ENCODE peak calls at places on chromosomes 12 and 14, in five cellular contexts. R is CD4-positive, CD25-positive, alpha-beta regulatory T cell; V is uterus; S is spleen; A is adipocyte. Z is an unnamed sample. For H3K4me1 and H3K36me3, the result is how much of the 10 kb centered on the place peaks cover.

GRCh38 chr12:38850463-38850862 is 54.9 kb downstream of the CPNE8 start:
- DNase-seq in R (no peak), V (no peak), S (no peak), A (no peak), Z (no peak)

GRCh38 chr14:61524936-61525292 is 170.4 kb upstream of the HIF1A start:
- DNase-seq in R (no peak), V (no peak), S (no peak), A (no peak), Z (no peak)

GRCh38 chr12:108611884-108612415 is 14.1 kb upstream of the TMEM119 start:
- DNase-seq in R (peak), V (no peak), S (no peak), A (peak), Z (peak)

GRCh38 chr14:106185837-106186233 is 659.5 kb downstream of the TMEM121 start:
- DNase-seq in R (peak), V (no peak), S (peak), A (no peak), Z (peak)

GRCh38 chr12:68177562-68177961 is 18.0 kb upstream of the IFNG start:
- DNase-seq in R (no peak), V (no peak), S (no peak), A (no peak), Z (no peak)

GRCh38 chr12:21751517-21751916 is 23.0 kb downstream of the KCNJ8 start:
- DNase-seq in R (no peak), V (no peak), S (no peak), A (peak), Z (no peak)

GRCh38 chr12:666766-667308 is 3.6 kb upstream of the NINJ2 start:
- DNase-seq in R (peak), V (no peak), S (no peak), A (peak), Z (no peak)

GRCh38 chr12:15796493-15797141 is 7.4 kb upstream of the EPS8 start:
- DNase-seq in R (no peak), V (no peak), S (no peak), A (no peak), Z (no peak)

GRCh38 chr12:54229624-54230212 is 40.9 kb upstream of the SMUG1 start:
- DNase-seq in R (no peak), V (peak), S (no peak), A (peak), Z (no peak)

GRCh38 chr12:9255837-9256236 is 47.6 kb upstream of the PZP start:
- DNase-seq in R (no peak), V (no peak), S (no peak), A (no peak), Z (no peak)

GRCh38 chr12:122399592-122400373 is 22.7 kb downstream of the CLIP1 start:
- DNase-seq in R (peak), V (peak), S (peak), A (peak), Z (peak)

GRCh38 chr12:53722450-53723041 is 4.7 kb downstream of the CALCOCO1 start:
- DNase-seq in R (no peak), V (no peak), S (no peak), A (peak), Z (no peak)

GRCh38 chr14:77926942-77927341 is 127.0 kb downstream of the ADCK1 start:
- DNase-seq in R (no peak), V (no peak), S (no peak), A (no peak), Z (no peak)

GRCh38 chr12:111975161-111975931 is 37.6 kb downstream of the TMEM116 start:
- DNase-seq in R (no peak), V (no peak), S (no peak), A (no peak), Z (no peak)

GRCh38 chr12:1174659-1175058 is 183.6 kb downstream of the ERC1 start:
- DNase-seq in R (no peak), V (no peak), S (no peak), A (no peak), Z (no peak)

GRCh38 chr14:100767003-100767787 is 40.5 kb downstream of the DLK1 start:
- DNase-seq in R (no peak), V (no peak), S (no peak), A (no peak), Z (no peak)

GRCh38 chr14:95849761-95850160 is 26.9 kb upstream of the TUNAR start:
- DNase-seq in R (no peak), V (no peak), S (no peak), A (no peak), Z (no peak)

GRCh38 chr14:54747616-54748015 is 155.0 kb downstream of the GCH1 start:
- DNase-seq in R (no peak), V (no peak), S (no peak), A (no peak), Z (no peak)
- H3K4me3 ChIP-seq in R (no peak), V (no peak), S (no peak), A (no peak), Z (no peak)

GRCh38 chr12:124307556-124307825 is 12.6 kb downstream of the RFLNA start:
- DNase-seq in R (no peak), V (no peak), S (no peak), A (no peak), Z (no peak)
- H3K4me1 ChIP-seq in R (under half), V (under half), S (under half), A (under half), Z (under half)

GRCh38 chr12:131094831-131095805 is 141.4 kb downstream of the ADGRD1 start:
- DNase-seq in R (no peak), V (peak), S (peak), A (no peak), Z (no peak)
- H3K36me3 ChIP-seq in R (under half), V (under half), S (under half), A (under half), Z (under half)

DNA sequence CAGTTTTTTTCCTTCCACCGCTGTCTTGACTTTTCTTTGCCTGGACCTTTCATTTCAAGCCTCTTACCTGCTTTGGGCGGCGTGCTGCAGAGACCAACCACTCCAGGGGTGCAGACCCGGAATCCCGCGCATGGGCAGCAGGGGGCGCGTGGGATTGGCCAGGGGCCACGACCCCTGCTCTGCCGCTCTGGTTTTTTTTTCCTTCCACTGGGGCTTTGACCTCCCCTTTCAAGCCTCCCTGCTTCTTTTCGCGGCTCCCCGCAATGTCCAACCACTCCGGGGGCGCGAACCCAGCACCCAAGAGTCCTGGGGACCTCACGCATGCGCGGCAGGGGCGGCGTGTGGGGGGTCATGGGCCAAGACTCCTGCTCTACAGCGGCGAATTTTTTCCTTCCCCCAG is 325.1 kb downstream of the ALG10 start:
- DNase-seq in R (no peak), V (no peak), S (no peak), A (no peak), Z (no peak)
- H3K4me3 ChIP-seq in R (no peak), V (no peak), S (no peak), A (no peak), Z (no peak)

GRCh38 chr14:35403085-35403396 is 1.5 kb downstream of the NFKBIA start:
- DNase-seq in R (peak), V (peak), S (peak), A (no peak), Z (no peak)
- H3K4me1 ChIP-seq in R (half or more), V (under half), S (half or more), A (half or more), Z (half or more)

DNA sequence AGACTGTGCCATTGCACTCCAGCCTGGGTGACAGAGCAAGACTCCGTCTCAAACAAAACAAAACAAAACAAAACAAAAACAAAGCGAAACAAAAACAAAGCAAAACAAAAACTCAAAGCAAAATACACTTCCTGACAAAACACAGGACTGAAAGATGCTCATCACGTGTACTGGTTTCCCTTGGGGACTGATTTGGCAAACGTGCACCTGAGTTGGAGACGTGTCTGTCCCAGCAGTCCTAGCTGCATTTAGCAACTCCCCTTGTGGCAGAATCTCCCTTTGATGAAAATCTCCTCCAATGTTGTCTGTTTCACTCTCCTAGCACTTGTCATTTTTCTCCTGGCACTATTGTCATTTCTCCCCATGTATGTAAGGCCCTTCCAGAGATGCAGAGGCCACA is 6.8 kb upstream of the SLC24A4 start:
- DNase-seq in R (no peak), V (no peak), S (no peak), A (no peak), Z (no peak)
- H3K36me3 ChIP-seq in R (under half), V (under half), S (under half), A (under half), Z (under half)

GRCh38 chr12:6945613-6946012 is 1.8 kb downstream of the C12orf57 start:
- DNase-seq in R (no peak), V (no peak), S (peak), A (no peak), Z (no peak)

GRCh38 chr12:6947615-6948014 is 3.5 kb upstream of the PTPN6 start:
- DNase-seq in R (no peak), V (no peak), S (peak), A (no peak), Z (no peak)

GRCh38 chr12:6949063-6949594 is 2.0 kb upstream of the PTPN6 start:
- DNase-seq in R (peak), V (no peak), S (peak), A (no peak), Z (no peak)

GRCh38 chr12:6946033-6946919 is 2.5 kb downstream of the C12orf57 start:
- DNase-seq in R (peak), V (no peak), S (peak), A (no peak), Z (peak)

GRCh38 chr12:6946920-6947374 is 3.1 kb downstream of the C12orf57 start:
- DNase-seq in R (no peak), V (no peak), S (no peak), A (no peak), Z (no peak)
- H3K4me3 ChIP-seq in R (peak), V (no peak), S (peak), A (no peak), Z (peak)

GRCh38 chr12:124489220-124489619 is 78.2 kb downstream of the NCOR2 start:
- DNase-seq in R (no peak), V (no peak), S (no peak), A (no peak), Z (no peak)
- H3K4me1 ChIP-seq in R (under half), V (under half), S (under half), A (under half), Z (under half)

GRCh38 chr14:33081259-33081658 is 142.6 kb downstream of the NPAS3 start:
- DNase-seq in R (no peak), V (no peak), S (no peak), A (no peak), Z (no peak)
- H3K36me3 ChIP-seq in R (under half), V (under half), S (under half), A (under half), Z (under half)

GRCh38 chr14:36317650-36318049 is 2.8 kb downstream of the MBIP start:
- DNase-seq in R (peak), V (no peak), S (no peak), A (peak), Z (no peak)
- H3K4me3 ChIP-seq in R (peak), V (no peak), S (no peak), A (no peak), Z (no peak)